ENCODE peak calls at places on chromosome 3, in ten cellular contexts. One of them, this sample, is unnamed.

GRCh38 chr3:141793476-141794260 is 30.5 kb downstream of the GRK7 start:
- DNase-seq in endodermal cell: peak
- DNase-seq in astrocyte of the spinal cord: no peak
- DNase-seq in hepatocyte: no peak
- DNase-seq in mucosa of descending colon: no peak
- DNase-seq in CD8-positive, alpha-beta T cell: no peak
- DNase-seq in HFF-Myc: no peak
- DNase-seq in BE2C: no peak
- DNase-seq in progenitor cell of endocrine pancreas: no peak
- DNase-seq in ovary: no peak
- DNase-seq in this sample: no peak

GRCh38 chr3:58052373-58053273 is 44.4 kb downstream of the FLNB start:
- DNase-seq in endodermal cell: no peak
- DNase-seq in astrocyte of the spinal cord: peak
- DNase-seq in hepatocyte: peak
- DNase-seq in mucosa of descending colon: peak
- DNase-seq in CD8-positive, alpha-beta T cell: peak
- DNase-seq in HFF-Myc: peak
- DNase-seq in BE2C: peak
- DNase-seq in progenitor cell of endocrine pancreas: no peak
- DNase-seq in ovary: peak
- DNase-seq in this sample: no peak

GRCh38 chr3:119637679-119638525 is 22.5 kb downstream of the POPDC2 start:
- DNase-seq in endodermal cell: no peak
- DNase-seq in astrocyte of the spinal cord: peak
- DNase-seq in hepatocyte: peak
- DNase-seq in mucosa of descending colon: no peak
- DNase-seq in CD8-positive, alpha-beta T cell: no peak
- DNase-seq in HFF-Myc: peak
- DNase-seq in BE2C: no peak
- DNase-seq in progenitor cell of endocrine pancreas: no peak
- DNase-seq in ovary: no peak
- DNase-seq in this sample: no peak

GRCh38 chr3:42544492-42545283 is 37.1 kb downstream of the SEC22C start:
- DNase-seq in endodermal cell: no peak
- DNase-seq in astrocyte of the spinal cord: peak
- DNase-seq in hepatocyte: peak
- DNase-seq in mucosa of descending colon: peak
- DNase-seq in CD8-positive, alpha-beta T cell: no peak
- DNase-seq in HFF-Myc: no peak
- DNase-seq in BE2C: no peak
- DNase-seq in progenitor cell of endocrine pancreas: no peak
- DNase-seq in ovary: no peak
- DNase-seq in this sample: no peak

GRCh38 chr3:16063603-16064002 is 110.9 kb upstream of the GALNT15 start:
- DNase-seq in endodermal cell: no peak
- DNase-seq in astrocyte of the spinal cord: no peak
- DNase-seq in hepatocyte: no peak
- DNase-seq in mucosa of descending colon: no peak
- DNase-seq in CD8-positive, alpha-beta T cell: no peak
- DNase-seq in HFF-Myc: no peak
- DNase-seq in BE2C: no peak
- DNase-seq in progenitor cell of endocrine pancreas: no peak
- DNase-seq in ovary: no peak
- DNase-seq in this sample: no peak

GRCh38 chr3:117486709-117487394 is 777.3 kb downstream of the TUSC7 start:
- DNase-seq in endodermal cell: no peak
- DNase-seq in astrocyte of the spinal cord: no peak
- DNase-seq in hepatocyte: no peak
- DNase-seq in mucosa of descending colon: no peak
- DNase-seq in CD8-positive, alpha-beta T cell: no peak
- DNase-seq in HFF-Myc: no peak
- DNase-seq in BE2C: no peak
- DNase-seq in progenitor cell of endocrine pancreas: no peak
- DNase-seq in ovary: no peak
- DNase-seq in this sample: no peak

GRCh38 chr3:65166531-65166930 is 478.7 kb upstream of the ADAMTS9 start:
- DNase-seq in endodermal cell: no peak
- DNase-seq in astrocyte of the spinal cord: no peak
- DNase-seq in hepatocyte: no peak
- DNase-seq in mucosa of descending colon: no peak
- DNase-seq in CD8-positive, alpha-beta T cell: no peak
- DNase-seq in HFF-Myc: no peak
- DNase-seq in BE2C: no peak
- DNase-seq in progenitor cell of endocrine pancreas: no peak
- DNase-seq in ovary: no peak
- DNase-seq in this sample: no peak

GRCh38 chr3:3615533-3615932 is 183.7 kb upstream of the LRRN1 start:
- DNase-seq in endodermal cell: no peak
- DNase-seq in astrocyte of the spinal cord: no peak
- DNase-seq in hepatocyte: peak
- DNase-seq in mucosa of descending colon: no peak
- DNase-seq in CD8-positive, alpha-beta T cell: no peak
- DNase-seq in HFF-Myc: no peak
- DNase-seq in BE2C: no peak
- DNase-seq in progenitor cell of endocrine pancreas: no peak
- DNase-seq in ovary: no peak
- DNase-seq in this sample: no peak

GRCh38 chr3:188439080-188439479 is 285.1 kb downstream of the LPP start:
- DNase-seq in endodermal cell: no peak
- DNase-seq in astrocyte of the spinal cord: no peak
- DNase-seq in hepatocyte: no peak
- DNase-seq in mucosa of descending colon: no peak
- DNase-seq in CD8-positive, alpha-beta T cell: peak
- DNase-seq in HFF-Myc: no peak
- DNase-seq in BE2C: no peak
- DNase-seq in progenitor cell of endocrine pancreas: no peak
- DNase-seq in ovary: no peak
- DNase-seq in this sample: no peak

GRCh38 chr3:188760408-188760807 is 411.4 kb upstream of the TPRG1 start:
- DNase-seq in endodermal cell: no peak
- DNase-seq in astrocyte of the spinal cord: peak
- DNase-seq in hepatocyte: no peak
- DNase-seq in mucosa of descending colon: no peak
- DNase-seq in CD8-positive, alpha-beta T cell: no peak
- DNase-seq in HFF-Myc: no peak
- DNase-seq in BE2C: no peak
- DNase-seq in progenitor cell of endocrine pancreas: no peak
- DNase-seq in ovary: no peak
- DNase-seq in this sample: no peak

GRCh38 chr3:97278506-97278905 is 464.1 kb downstream of the EPHA6 start:
- DNase-seq in endodermal cell: no peak
- DNase-seq in astrocyte of the spinal cord: no peak
- DNase-seq in hepatocyte: no peak
- DNase-seq in mucosa of descending colon: no peak
- DNase-seq in CD8-positive, alpha-beta T cell: no peak
- DNase-seq in HFF-Myc: no peak
- DNase-seq in BE2C: no peak
- DNase-seq in progenitor cell of endocrine pancreas: no peak
- DNase-seq in ovary: no peak
- DNase-seq in this sample: no peak

GRCh38 chr3:175851541-175851940 is 992.4 kb downstream of the NAALADL2 start:
- DNase-seq in endodermal cell: no peak
- DNase-seq in astrocyte of the spinal cord: no peak
- DNase-seq in hepatocyte: no peak
- DNase-seq in mucosa of descending colon: no peak
- DNase-seq in CD8-positive, alpha-beta T cell: no peak
- DNase-seq in HFF-Myc: no peak
- DNase-seq in BE2C: peak
- DNase-seq in progenitor cell of endocrine pancreas: no peak
- DNase-seq in ovary: no peak
- DNase-seq in this sample: no peak

GRCh38 chr3:61685755-61686154 is 124.4 kb downstream of the PTPRG start:
- DNase-seq in endodermal cell: no peak
- DNase-seq in astrocyte of the spinal cord: no peak
- DNase-seq in hepatocyte: no peak
- DNase-seq in mucosa of descending colon: no peak
- DNase-seq in CD8-positive, alpha-beta T cell: no peak
- DNase-seq in HFF-Myc: no peak
- DNase-seq in BE2C: no peak
- DNase-seq in progenitor cell of endocrine pancreas: no peak
- DNase-seq in ovary: no peak
- DNase-seq in this sample: no peak

GRCh38 chr3:42710323-42711021 is 7.9 kb upstream of the HHATL start:
- DNase-seq in endodermal cell: no peak
- DNase-seq in astrocyte of the spinal cord: no peak
- DNase-seq in hepatocyte: no peak
- DNase-seq in mucosa of descending colon: no peak
- DNase-seq in CD8-positive, alpha-beta T cell: no peak
- DNase-seq in HFF-Myc: no peak
- DNase-seq in BE2C: no peak
- DNase-seq in progenitor cell of endocrine pancreas: no peak
- DNase-seq in ovary: no peak
- DNase-seq in this sample: no peak

GRCh38 chr3:113063126-113063894 is 72.5 kb downstream of the GTPBP8 start:
- DNase-seq in endodermal cell: no peak
- DNase-seq in astrocyte of the spinal cord: no peak
- DNase-seq in hepatocyte: no peak
- DNase-seq in mucosa of descending colon: no peak
- DNase-seq in CD8-positive, alpha-beta T cell: no peak
- DNase-seq in HFF-Myc: no peak
- DNase-seq in BE2C: no peak
- DNase-seq in progenitor cell of endocrine pancreas: no peak
- DNase-seq in ovary: no peak
- DNase-seq in this sample: no peak

GRCh38 chr3:155093261-155093660 is 13.1 kb downstream of the MME start:
- DNase-seq in endodermal cell: no peak
- DNase-seq in astrocyte of the spinal cord: no peak
- DNase-seq in hepatocyte: no peak
- DNase-seq in mucosa of descending colon: no peak
- DNase-seq in CD8-positive, alpha-beta T cell: no peak
- DNase-seq in HFF-Myc: no peak
- DNase-seq in BE2C: no peak
- DNase-seq in progenitor cell of endocrine pancreas: no peak
- DNase-seq in ovary: no peak
- DNase-seq in this sample: no peak

GRCh38 chr3:57062119-57062631 is 1.7 kb downstream of the SPATA12 start:
- DNase-seq in endodermal cell: peak
- DNase-seq in astrocyte of the spinal cord: no peak
- DNase-seq in hepatocyte: no peak
- DNase-seq in mucosa of descending colon: no peak
- DNase-seq in CD8-positive, alpha-beta T cell: no peak
- DNase-seq in HFF-Myc: no peak
- DNase-seq in BE2C: no peak
- DNase-seq in progenitor cell of endocrine pancreas: no peak
- DNase-seq in ovary: peak
- DNase-seq in this sample: no peak

GRCh38 chr3:50885491-50885890 is 210.8 kb downstream of the DOCK3 start:
- DNase-seq in endodermal cell: peak
- DNase-seq in astrocyte of the spinal cord: no peak
- DNase-seq in hepatocyte: no peak
- DNase-seq in mucosa of descending colon: no peak
- DNase-seq in CD8-positive, alpha-beta T cell: no peak
- DNase-seq in HFF-Myc: no peak
- DNase-seq in BE2C: peak
- DNase-seq in progenitor cell of endocrine pancreas: no peak
- DNase-seq in ovary: no peak
- DNase-seq in this sample: no peak
- TF ChIP-seq CTCF in endodermal cell: peak
- TF ChIP-seq CTCF in astrocyte of the spinal cord: peak
- TF ChIP-seq CTCF in hepatocyte: peak
- TF ChIP-seq CTCF in mucosa of descending colon: no peak
- TF ChIP-seq CTCF in CD8-positive, alpha-beta T cell: no peak
- TF ChIP-seq CTCF in HFF-Myc: no peak
- TF ChIP-seq CTCF in BE2C: no peak
- TF ChIP-seq CTCF in progenitor cell of endocrine pancreas: peak
- TF ChIP-seq CTCF in ovary: no peak
- TF ChIP-seq CTCF in this sample: peak

GRCh38 chr3:48804930-48805329 is 42.7 kb downstream of the PRKAR2A start:
- DNase-seq in endodermal cell: no peak
- DNase-seq in astrocyte of the spinal cord: no peak
- DNase-seq in hepatocyte: no peak
- DNase-seq in mucosa of descending colon: no peak
- DNase-seq in CD8-positive, alpha-beta T cell: no peak
- DNase-seq in HFF-Myc: no peak
- DNase-seq in BE2C: no peak
- DNase-seq in progenitor cell of endocrine pancreas: no peak
- DNase-seq in ovary: no peak
- DNase-seq in this sample: no peak
- TF ChIP-seq CTCF in endodermal cell: no peak
- TF ChIP-seq CTCF in astrocyte of the spinal cord: no peak
- TF ChIP-seq CTCF in hepatocyte: no peak
- TF ChIP-seq CTCF in mucosa of descending colon: no peak
- TF ChIP-seq CTCF in CD8-positive, alpha-beta T cell: no peak
- TF ChIP-seq CTCF in HFF-Myc: no peak
- TF ChIP-seq CTCF in BE2C: no peak
- TF ChIP-seq CTCF in progenitor cell of endocrine pancreas: no peak
- TF ChIP-seq CTCF in ovary: no peak
- TF ChIP-seq CTCF in this sample: no peak

GRCh38 chr3:129625071-129625874 is 18.8 kb upstream of the PLXND1 start:
- DNase-seq in endodermal cell: peak
- DNase-seq in astrocyte of the spinal cord: no peak
- DNase-seq in hepatocyte: no peak
- DNase-seq in mucosa of descending colon: peak
- DNase-seq in CD8-positive, alpha-beta T cell: no peak
- DNase-seq in HFF-Myc: no peak
- DNase-seq in BE2C: peak
- DNase-seq in progenitor cell of endocrine pancreas: no peak
- DNase-seq in ovary: peak
- DNase-seq in this sample: no peak
- TF ChIP-seq CTCF in endodermal cell: peak
- TF ChIP-seq CTCF in astrocyte of the spinal cord: no peak
- TF ChIP-seq CTCF in hepatocyte: no peak
- TF ChIP-seq CTCF in mucosa of descending colon: no peak
- TF ChIP-seq CTCF in CD8-positive, alpha-beta T cell: no peak
- TF ChIP-seq CTCF in HFF-Myc: no peak
- TF ChIP-seq CTCF in BE2C: peak
- TF ChIP-seq CTCF in progenitor cell of endocrine pancreas: no peak
- TF ChIP-seq CTCF in ovary: no peak
- TF ChIP-seq CTCF in this sample: no peak

GRCh38 chr3:137768361-137769320 is 4.5 kb downstream of the SOX14 start:
- DNase-seq in endodermal cell: peak
- DNase-seq in astrocyte of the spinal cord: no peak
- DNase-seq in hepatocyte: peak
- DNase-seq in mucosa of descending colon: peak
- DNase-seq in CD8-positive, alpha-beta T cell: no peak
- DNase-seq in HFF-Myc: no peak
- DNase-seq in BE2C: no peak
- DNase-seq in progenitor cell of endocrine pancreas: no peak
- DNase-seq in ovary: no peak
- DNase-seq in this sample: peak

GRCh38 chr3:137766069-137766960 is 2.2 kb downstream of the SOX14 start:
- DNase-seq in endodermal cell: peak
- DNase-seq in astrocyte of the spinal cord: no peak
- DNase-seq in hepatocyte: no peak
- DNase-seq in mucosa of descending colon: no peak
- DNase-seq in CD8-positive, alpha-beta T cell: no peak
- DNase-seq in HFF-Myc: no peak
- DNase-seq in BE2C: no peak
- DNase-seq in progenitor cell of endocrine pancreas: no peak
- DNase-seq in ovary: no peak
- DNase-seq in this sample: peak

GRCh38 chr3:137769321-137770065 is 5.4 kb downstream of the SOX14 start:
- DNase-seq in endodermal cell: peak
- DNase-seq in astrocyte of the spinal cord: no peak
- DNase-seq in hepatocyte: no peak
- DNase-seq in mucosa of descending colon: no peak
- DNase-seq in CD8-positive, alpha-beta T cell: no peak
- DNase-seq in HFF-Myc: no peak
- DNase-seq in BE2C: no peak
- DNase-seq in progenitor cell of endocrine pancreas: no peak
- DNase-seq in ovary: no peak
- DNase-seq in this sample: no peak

GRCh38 chr3:137767146-137768020 is 3.3 kb downstream of the SOX14 start:
- DNase-seq in endodermal cell: peak
- DNase-seq in astrocyte of the spinal cord: no peak
- DNase-seq in hepatocyte: no peak
- DNase-seq in mucosa of descending colon: no peak
- DNase-seq in CD8-positive, alpha-beta T cell: no peak
- DNase-seq in HFF-Myc: no peak
- DNase-seq in BE2C: no peak
- DNase-seq in progenitor cell of endocrine pancreas: no peak
- DNase-seq in ovary: no peak
- DNase-seq in this sample: peak

GRCh38 chr3:137768021-137768360 is 3.9 kb downstream of the SOX14 start:
- DNase-seq in endodermal cell: no peak
- DNase-seq in astrocyte of the spinal cord: no peak
- DNase-seq in hepatocyte: no peak
- DNase-seq in mucosa of descending colon: no peak
- DNase-seq in CD8-positive, alpha-beta T cell: no peak
- DNase-seq in HFF-Myc: no peak
- DNase-seq in BE2C: no peak
- DNase-seq in progenitor cell of endocrine pancreas: no peak
- DNase-seq in ovary: no peak
- DNase-seq in this sample: no peak
- TF ChIP-seq CTCF in endodermal cell: no peak
- TF ChIP-seq CTCF in astrocyte of the spinal cord: no peak
- TF ChIP-seq CTCF in hepatocyte: no peak
- TF ChIP-seq CTCF in mucosa of descending colon: no peak
- TF ChIP-seq CTCF in CD8-positive, alpha-beta T cell: no peak
- TF ChIP-seq CTCF in HFF-Myc: no peak
- TF ChIP-seq CTCF in BE2C: no peak
- TF ChIP-seq CTCF in progenitor cell of endocrine pancreas: no peak
- TF ChIP-seq CTCF in ovary: no peak
- TF ChIP-seq CTCF in this sample: no peak

This sample was measured in neural crest cell.